ENCODE peak calls at places on chromosomes 1 and 21, in ten cellular contexts. V is upper lobe of right lung, K is glutamatergic neuron, D is cardiac fibroblast, J is body of pancreas, Y is fibroblast of mammary gland, X is HFFc6, G is HCT116, B is NB4, U is brain microvascular endothelial cell. C is an unnamed sample.

GRCh38 chr1:223233410-223234163 is 90.5 kb upstream of the TLR5 start:
- DNase-seq in V (no peak), J (peak; percentile 60), U (peak; percentile 81), D (peak; percentile 80), K (no peak), B (no peak), Y (peak; percentile 77), G (peak; percentile 70), X (peak; percentile 74), C (peak; percentile 95)

GRCh38 chr1:231781887-231782286 is 155.3 kb downstream of the DISC1 start:
- DNase-seq in Y (peak; percentile 38), V (no peak), U (no peak), J (no peak), K (no peak), X (no peak), G (no peak), B (peak; percentile 81), D (peak; percentile 67), C (peak; percentile 31)

GRCh38 chr1:205522692-205523091 is 18.2 kb downstream of the CDK18 start:
- DNase-seq in G (no peak), J (no peak), Y (no peak), V (no peak), U (no peak), X (no peak), K (no peak), B (no peak), D (no peak), C (no peak)

GRCh38 chr1:96087719-96088118 is 633.9 kb upstream of the PTBP2 start:
- DNase-seq in B (no peak), D (no peak), J (no peak), V (no peak), G (no peak), U (no peak), Y (no peak), X (no peak), K (no peak), C (no peak)

GRCh38 chr1:7960165-7960564 is 1.3 kb upstream of the PARK7 start:
- DNase-seq in G (no peak), K (no peak), D (no peak), V (no peak), B (peak; percentile 36), X (no peak), Y (no peak), U (no peak), J (no peak), C (no peak)

GRCh38 chr1:51998701-51999100 is 8.2 kb upstream of the RAB3B start:
- DNase-seq in Y (no peak), K (no peak), U (no peak), B (no peak), V (no peak), X (no peak), J (no peak), G (no peak), D (no peak), C (no peak)

GRCh38 chr1:201546093-201546492 is 7.2 kb downstream of the NAV1 start:
- DNase-seq in Y (no peak), K (no peak), X (no peak), J (no peak), G (peak; percentile 32), V (no peak), U (no peak), B (peak; percentile 34), D (no peak), C (no peak)

GRCh38 chr21:32371913-32372314 is 20.9 kb downstream of the URB1 start:
- DNase-seq in K (no peak), B (peak; percentile 20), X (peak; percentile 32), J (no peak), V (no peak), G (no peak), Y (peak; percentile 87), D (peak; percentile 90), U (peak; percentile 49), C (peak; percentile 95)

GRCh38 chr1:94797286-94797685 is 22.9 kb upstream of the SLC44A3 start:
- DNase-seq in J (no peak), U (no peak), X (no peak), G (no peak), Y (no peak), V (no peak), B (no peak), D (no peak), K (no peak), C (no peak)

GRCh38 chr1:29962831-29963247 is 726.5 kb downstream of the PTPRU start:
- DNase-seq in Y (no peak), D (no peak), J (no peak), B (no peak), V (no peak), G (peak; percentile 54), X (no peak), K (no peak), U (no peak), C (no peak)

DNA sequence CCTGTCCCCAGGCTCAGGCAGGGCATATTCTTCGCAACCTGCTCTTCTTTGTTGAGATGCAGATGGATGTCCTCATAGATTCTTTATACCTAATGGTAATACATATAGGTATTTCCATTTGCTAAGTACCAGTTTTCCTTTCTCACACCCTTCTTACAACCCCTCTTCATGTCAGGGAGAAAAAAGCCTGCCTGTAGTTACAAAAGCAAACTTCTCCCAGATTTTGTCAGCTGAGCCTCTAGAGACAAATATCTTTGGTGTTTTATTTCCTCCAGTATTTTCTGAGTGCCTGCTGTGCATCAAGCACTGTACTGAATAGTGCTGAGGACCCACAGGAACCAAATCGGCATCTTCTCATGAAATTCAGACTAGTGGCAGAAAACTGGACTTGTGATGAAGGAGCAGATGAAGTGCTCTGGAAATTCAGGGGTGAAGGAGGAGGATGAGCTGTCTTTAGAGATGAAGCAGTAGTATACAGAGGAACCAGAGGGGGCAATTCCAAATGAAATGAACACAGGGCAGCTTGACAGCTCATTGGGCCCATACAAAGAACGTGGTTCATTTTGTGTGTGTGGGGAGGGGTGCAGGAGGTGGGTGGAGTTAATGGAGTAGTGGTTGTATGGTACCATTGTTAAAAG is 33.4 kb downstream of the SLC2A1 start:
- DNase-seq in K (no peak), X (no peak), G (no peak), D (no peak), V (no peak), J (no peak), U (no peak), B (no peak), Y (no peak), C (no peak)
- TF ChIP-seq CTCF in K (no peak), X (peak; percentile 17), G (no peak), D (no peak), V (no peak), J (no peak), U (peak; percentile 6), B (no peak), Y (no peak), C (no peak)

DNA sequence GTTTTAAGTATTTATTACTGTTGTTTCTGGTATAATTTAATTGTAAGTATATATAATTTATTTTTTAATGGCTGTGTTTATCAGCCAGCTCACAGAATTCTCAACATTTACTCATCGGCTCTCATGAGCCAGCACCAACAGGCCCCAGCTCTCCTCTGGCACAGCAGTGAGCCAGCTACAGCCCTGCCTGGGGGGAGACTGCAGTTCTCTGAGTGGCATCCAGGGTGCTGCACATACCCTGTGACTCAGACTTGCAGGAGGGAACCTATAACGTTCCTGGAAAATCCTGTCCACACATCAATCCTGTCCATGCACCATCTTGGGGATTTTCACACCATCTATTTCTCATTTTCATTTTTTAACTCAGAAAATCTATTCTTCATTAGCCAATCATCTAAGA is 36.5 kb downstream of the FHAD1 start:
- DNase-seq in B (no peak), X (peak; percentile 21), J (peak; percentile 53), K (no peak), U (no peak), D (no peak), V (no peak), G (no peak), Y (peak; percentile 16), C (peak; percentile 87)
- TF ChIP-seq CTCF in B (no peak), X (peak; percentile 33), J (peak; percentile 15), K (peak; percentile 22), U (peak; percentile 50), D (no peak), V (no peak), G (peak; percentile 38), Y (peak; percentile 1), C (peak; percentile 35)

GRCh38 chr1:229578168-229579100 is 19.9 kb upstream of the ABCB10 start:
- DNase-seq in D (no peak), V (no peak), B (no peak), J (no peak), K (no peak), U (no peak), X (no peak), G (no peak), Y (no peak), C (no peak)
- TF ChIP-seq CTCF in D (no peak), V (no peak), B (no peak), J (no peak), K (no peak), U (no peak), X (no peak), G (no peak), Y (no peak), C (no peak)

DNA sequence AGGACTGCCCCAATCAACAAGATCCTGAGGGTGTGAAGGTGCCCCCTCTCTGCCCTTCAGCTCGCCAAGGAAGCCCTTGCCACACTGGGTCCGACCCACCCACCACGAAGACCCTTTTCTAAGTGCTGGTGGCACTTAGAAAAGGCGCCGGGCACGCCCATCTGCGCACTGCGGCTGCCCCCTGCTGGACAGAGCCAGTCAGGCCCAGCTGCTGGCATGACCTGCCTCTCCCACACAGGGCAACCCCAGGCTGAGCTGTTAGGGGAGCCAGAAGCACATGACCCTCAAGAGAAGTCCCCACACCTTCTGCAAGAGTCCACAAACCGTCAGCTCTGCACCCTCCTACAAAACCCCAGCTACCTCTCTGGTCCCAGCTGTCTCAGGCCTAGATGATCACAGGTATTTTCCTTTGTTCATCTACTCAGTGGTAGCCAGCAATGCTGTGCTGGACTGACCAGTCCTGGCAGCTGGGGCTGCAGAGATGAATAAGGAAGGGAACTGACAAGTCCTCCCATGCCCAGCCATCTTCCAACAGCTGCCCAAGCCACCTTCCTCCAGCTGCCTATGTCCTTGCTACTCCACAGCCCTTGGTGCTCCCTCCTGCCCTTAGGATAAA is 40.0 kb upstream of the ZC3H12A start:
- DNase-seq in Y (peak; percentile 38), V (peak; percentile 84), X (peak; percentile 32), B (peak; percentile 68), J (peak; percentile 71), D (peak; percentile 58), G (no peak), K (peak; percentile 91), U (peak; percentile 38), C (peak; percentile 62)
- TF ChIP-seq CTCF in Y (peak; percentile 82), V (peak; percentile 94), X (peak; percentile 96), B (peak; percentile 92), J (peak; percentile 70), D (peak; percentile 97), G (peak; percentile 97), K (peak; percentile 94), U (peak; percentile 99), C (peak; percentile 94)

C was measured in MCF 10A.